ENCODE peak calls at places on chromosomes 1 and 21, in nine cellular contexts. P, W, N, T, G, M, H, S and Z are unnamed samples.

GRCh38 chr1:2019571-2020309 is 595 bp downstream of the GABRD start:
- DNase-seq in P (no peak), W (no peak), N (no peak), T (no peak), G (no peak), M (no peak), H (no peak), S (no peak), Z (no peak)

GRCh38 chr21:37866027-37866426 is 50.2 kb downstream of the KCNJ6 start:
- DNase-seq in P (no peak), W (no peak), N (no peak), T (no peak), G (no peak), M (no peak), H (peak; percentile 85), S (no peak), Z (no peak)

GRCh38 chr1:149931212-149931805 is 3.7 kb upstream of the SF3B4 start:
- DNase-seq in P (no peak), W (no peak), N (no peak), T (no peak), G (no peak), M (no peak), H (peak; percentile 15), S (no peak), Z (no peak)

GRCh38 chr1:151009674-151010345 is 1.6 kb downstream of the PRUNE1 start:
- DNase-seq in P (no peak), W (no peak), N (no peak), T (no peak), G (no peak), M (no peak), H (no peak), S (no peak), Z (no peak)

GRCh38 chr21:44593598-44594405 is 1.5 kb upstream of the KRTAP10-6 start:
- DNase-seq in P (no peak), W (no peak), N (no peak), T (no peak), G (no peak), M (no peak), H (peak; percentile 65), S (no peak), Z (no peak)

GRCh38 chr1:159197767-159198557 is 6.7 kb upstream of the ACKR1 start:
- DNase-seq in P (no peak), W (peak; percentile 92), N (peak; percentile 57), T (peak; percentile 61), G (peak; percentile 68), M (peak; percentile 78), H (peak; percentile 71), S (peak; percentile 66), Z (peak; percentile 63)

GRCh38 chr1:95323117-95323516 is 89.1 kb downstream of the RWDD3 start:
- DNase-seq in P (no peak), W (no peak), N (no peak), T (no peak), G (no peak), M (peak; percentile 2), H (no peak), S (no peak), Z (no peak)

GRCh38 chr1:205286335-205286950 is 35.1 kb downstream of the NUAK2 start:
- DNase-seq in P (peak; percentile 36), W (peak; percentile 86), N (no peak), T (no peak), G (peak; percentile 88), M (peak; percentile 65), H (peak; percentile 51), S (peak; percentile 75), Z (no peak)

GRCh38 chr1:47725000-47725731 is 272.0 kb downstream of the TRABD2B start:
- DNase-seq in P (no peak), W (no peak), N (peak; percentile 31), T (no peak), G (no peak), M (no peak), H (no peak), S (no peak), Z (no peak)

GRCh38 chr1:167587342-167587741 is 33.8 kb upstream of the CREG1 start:
- DNase-seq in P (no peak), W (no peak), N (no peak), T (no peak), G (no peak), M (no peak), H (no peak), S (no peak), Z (no peak)

GRCh38 chr1:225554216-225554812 is 98.6 kb downstream of the ENAH start:
- DNase-seq in P (no peak), W (no peak), N (peak; percentile 18), T (no peak), G (no peak), M (no peak), H (peak; percentile 32), S (no peak), Z (no peak)

GRCh38 chr1:223258751-223259177 is 105.2 kb downstream of the SUSD4 start:
- DNase-seq in P (no peak), W (peak; percentile 60), N (peak; percentile 64), T (no peak), G (no peak), M (peak; percentile 39), H (peak; percentile 65), S (no peak), Z (no peak)

GRCh38 chr1:193189442-193190095 is 3.2 kb upstream of the B3GALT2 start:
- DNase-seq in P (no peak), W (no peak), N (no peak), T (no peak), G (no peak), M (no peak), H (no peak), S (no peak), Z (no peak)

GRCh38 chr1:213376862-213377372 is 325.9 kb downstream of the RPS6KC1 start:
- DNase-seq in P (no peak), W (no peak), N (no peak), T (no peak), G (no peak), M (no peak), H (peak; percentile 87), S (no peak), Z (no peak)

GRCh38 chr1:159927211-159927886 is 2.0 kb upstream of the TAGLN2 start:
- DNase-seq in P (no peak), W (peak; percentile 54), N (no peak), T (no peak), G (no peak), M (no peak), H (no peak), S (no peak), Z (no peak)

GRCh38 chr1:8813991-8814390 is 3.4 kb downstream of the RERE start:
- DNase-seq in P (no peak), W (peak; percentile 60), N (no peak), T (no peak), G (no peak), M (no peak), H (peak; percentile 10), S (no peak), Z (no peak)

GRCh38 chr1:10196991-10197390 is 13.4 kb upstream of the KIF1B start:
- DNase-seq in P (no peak), W (peak; percentile 79), N (no peak), T (peak; percentile 70), G (no peak), M (no peak), H (peak; percentile 60), S (no peak), Z (no peak)